ENCODE peak calls at places on chromosomes 4 and X, in seven cellular contexts. One of them, this sample, is unnamed.

GRCh38 chr4:151173751-151174325 is 74.4 kb downstream of the RPS3A start:
- DNase-seq in GM12865: no peak
- DNase-seq in AG09309: no peak
- DNase-seq in dorsolateral prefrontal cortex: no peak
- DNase-seq in neuronal stem cell: no peak
- DNase-seq in transverse colon: peak
- DNase-seq in neural progenitor cell: no peak
- DNase-seq in this sample: peak

GRCh38 chr4:184427687-184428086 is 46.7 kb downstream of the IRF2 start:
- DNase-seq in neuronal stem cell: no peak
- DNase-seq in dorsolateral prefrontal cortex: no peak
- DNase-seq in AG09309: no peak
- DNase-seq in GM12865: no peak
- DNase-seq in neural progenitor cell: no peak
- DNase-seq in transverse colon: no peak
- DNase-seq in this sample: no peak

GRCh38 chr4:119615068-119615744 is 13.4 kb downstream of the PDE5A start:
- DNase-seq in neuronal stem cell: no peak
- DNase-seq in dorsolateral prefrontal cortex: no peak
- DNase-seq in neural progenitor cell: no peak
- DNase-seq in AG09309: no peak
- DNase-seq in transverse colon: no peak
- DNase-seq in GM12865: no peak
- DNase-seq in this sample: no peak

GRCh38 chrX:18674788-18675735 is 3.2 kb upstream of the RS1 start:
- DNase-seq in dorsolateral prefrontal cortex: peak
- DNase-seq in transverse colon: peak
- DNase-seq in neuronal stem cell: peak
- DNase-seq in GM12865: peak
- DNase-seq in neural progenitor cell: peak
- DNase-seq in AG09309: peak
- DNase-seq in this sample: peak

GRCh38 chrX:147911192-147912022 is at the start of gene FMR1:
- DNase-seq in dorsolateral prefrontal cortex: peak
- DNase-seq in neuronal stem cell: peak
- DNase-seq in GM12865: peak
- DNase-seq in AG09309: peak
- DNase-seq in neural progenitor cell: peak
- DNase-seq in transverse colon: peak
- DNase-seq in this sample: peak

GRCh38 chr4:166324321-166324720 is 451.3 kb downstream of the TLL1 start:
- DNase-seq in neuronal stem cell: peak
- DNase-seq in transverse colon: peak
- DNase-seq in dorsolateral prefrontal cortex: no peak
- DNase-seq in neural progenitor cell: peak
- DNase-seq in GM12865: peak
- DNase-seq in AG09309: no peak
- DNase-seq in this sample: no peak

GRCh38 chr4:151142758-151143157 is 43.3 kb downstream of the RPS3A start:
- DNase-seq in neuronal stem cell: no peak
- DNase-seq in GM12865: no peak
- DNase-seq in dorsolateral prefrontal cortex: no peak
- DNase-seq in AG09309: no peak
- DNase-seq in neural progenitor cell: no peak
- DNase-seq in transverse colon: no peak
- DNase-seq in this sample: no peak

GRCh38 chr4:22299678-22300077 is 216.2 kb downstream of the ADGRA3 start:
- DNase-seq in neuronal stem cell: no peak
- DNase-seq in GM12865: no peak
- DNase-seq in dorsolateral prefrontal cortex: no peak
- DNase-seq in transverse colon: no peak
- DNase-seq in AG09309: no peak
- DNase-seq in neural progenitor cell: no peak
- DNase-seq in this sample: no peak

GRCh38 chr4:124334119-124334518 is 378.4 kb downstream of the ANKRD50 start:
- DNase-seq in AG09309: peak
- DNase-seq in GM12865: peak
- DNase-seq in neuronal stem cell: peak
- DNase-seq in neural progenitor cell: peak
- DNase-seq in transverse colon: no peak
- DNase-seq in dorsolateral prefrontal cortex: no peak
- DNase-seq in this sample: peak

GRCh38 chrX:38170556-38170955 is 50.1 kb downstream of the SRPX start:
- DNase-seq in dorsolateral prefrontal cortex: no peak
- DNase-seq in neural progenitor cell: no peak
- DNase-seq in transverse colon: no peak
- DNase-seq in GM12865: no peak
- DNase-seq in neuronal stem cell: no peak
- DNase-seq in AG09309: no peak
- DNase-seq in this sample: no peak

GRCh38 chrX:23911436-23911835 is 3.6 kb downstream of the CXorf58 start:
- DNase-seq in dorsolateral prefrontal cortex: no peak
- DNase-seq in neuronal stem cell: no peak
- DNase-seq in AG09309: no peak
- DNase-seq in GM12865: no peak
- DNase-seq in transverse colon: no peak
- DNase-seq in neural progenitor cell: no peak
- DNase-seq in this sample: no peak

GRCh38 chr4:106414366-106414765 is 45.8 kb upstream of the GIMD1 start:
- DNase-seq in neural progenitor cell: no peak
- DNase-seq in transverse colon: no peak
- DNase-seq in AG09309: no peak
- DNase-seq in neuronal stem cell: no peak
- DNase-seq in GM12865: no peak
- DNase-seq in dorsolateral prefrontal cortex: no peak
- DNase-seq in this sample: no peak

GRCh38 chr4:55615008-55615407 is 21.1 kb downstream of the NMU start:
- DNase-seq in neural progenitor cell: no peak
- DNase-seq in GM12865: no peak
- DNase-seq in neuronal stem cell: no peak
- DNase-seq in dorsolateral prefrontal cortex: no peak
- DNase-seq in transverse colon: no peak
- DNase-seq in AG09309: no peak
- DNase-seq in this sample: no peak

GRCh38 chr4:153683763-153684181 is 308 bp upstream of the TLR2 start:
- DNase-seq in neural progenitor cell: no peak
- DNase-seq in neuronal stem cell: no peak
- DNase-seq in GM12865: no peak
- DNase-seq in AG09309: no peak
- DNase-seq in dorsolateral prefrontal cortex: no peak
- DNase-seq in transverse colon: no peak
- DNase-seq in this sample: no peak

GRCh38 chrX:153565996-153566580 is 32.9 kb downstream of the CCNQ start:
- DNase-seq in AG09309: no peak
- DNase-seq in GM12865: no peak
- DNase-seq in transverse colon: no peak
- DNase-seq in neuronal stem cell: no peak
- DNase-seq in neural progenitor cell: peak
- DNase-seq in dorsolateral prefrontal cortex: no peak
- DNase-seq in this sample: no peak

GRCh38 chr4:170080496-170080895 is 9.3 kb downstream of the AADAT start:
- DNase-seq in dorsolateral prefrontal cortex: no peak
- DNase-seq in neuronal stem cell: no peak
- DNase-seq in AG09309: no peak
- DNase-seq in transverse colon: no peak
- DNase-seq in GM12865: no peak
- DNase-seq in neural progenitor cell: no peak
- DNase-seq in this sample: no peak

GRCh38 chrX:139203681-139204575 is 326.6 kb upstream of the F9 start:
- DNase-seq in transverse colon: no peak
- DNase-seq in GM12865: peak
- DNase-seq in AG09309: no peak
- DNase-seq in neural progenitor cell: peak
- DNase-seq in neuronal stem cell: no peak
- DNase-seq in dorsolateral prefrontal cortex: no peak
- DNase-seq in this sample: no peak

GRCh38 chr4:141912831-141913230 is 276.4 kb downstream of the IL15 start:
- DNase-seq in neural progenitor cell: no peak
- DNase-seq in transverse colon: peak
- DNase-seq in GM12865: peak
- DNase-seq in AG09309: no peak
- DNase-seq in neuronal stem cell: no peak
- DNase-seq in dorsolateral prefrontal cortex: no peak
- DNase-seq in this sample: no peak

GRCh38 chrX:34942496-34942895 is at the start of gene FAM47B:
- DNase-seq in dorsolateral prefrontal cortex: no peak
- DNase-seq in GM12865: no peak
- DNase-seq in transverse colon: no peak
- DNase-seq in neuronal stem cell: no peak
- DNase-seq in neural progenitor cell: no peak
- DNase-seq in AG09309: no peak
- DNase-seq in this sample: no peak

GRCh38 chrX:84047339-84047738 is 140.7 kb downstream of the RPS6KA6 start:
- DNase-seq in dorsolateral prefrontal cortex: no peak
- DNase-seq in AG09309: no peak
- DNase-seq in neural progenitor cell: no peak
- DNase-seq in transverse colon: no peak
- DNase-seq in neuronal stem cell: no peak
- DNase-seq in GM12865: no peak
- DNase-seq in this sample: no peak

GRCh38 chr4:12588572-12588971 is 895.6 kb downstream of the RAB28 start:
- DNase-seq in dorsolateral prefrontal cortex: no peak
- DNase-seq in AG09309: no peak
- DNase-seq in neural progenitor cell: no peak
- DNase-seq in neuronal stem cell: no peak
- DNase-seq in transverse colon: no peak
- DNase-seq in GM12865: no peak
- DNase-seq in this sample: peak

DNA sequence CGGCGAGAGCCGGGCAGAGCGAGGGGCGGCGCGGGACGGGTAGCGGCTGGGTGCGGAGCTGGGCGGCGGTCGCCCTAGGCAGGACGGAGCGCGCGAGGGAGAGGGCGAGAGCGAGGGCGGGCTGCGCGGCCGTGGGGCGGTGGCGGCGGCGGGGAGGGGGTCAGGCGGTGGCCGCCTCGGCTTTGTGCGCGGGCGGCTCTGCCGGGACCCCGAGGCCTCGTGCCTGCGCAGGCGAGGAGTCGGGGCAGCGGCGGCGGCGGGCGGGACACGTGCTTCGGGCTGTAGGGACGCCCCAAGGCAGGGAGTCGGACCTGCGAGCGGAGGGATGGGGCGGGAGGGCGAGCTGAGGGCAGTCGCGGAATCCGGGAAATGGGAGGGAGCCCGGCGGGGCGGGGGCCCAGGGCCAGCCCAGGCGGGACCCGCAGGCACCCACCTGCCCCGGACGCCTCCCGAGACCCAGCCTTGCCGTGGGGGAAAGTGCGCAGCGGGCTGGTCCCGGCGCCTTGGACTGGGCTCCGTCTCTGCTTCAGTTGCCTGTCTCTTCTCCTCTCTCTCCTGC is 465 bp downstream of the BMPR1B start:
- DNase-seq in AG09309: no peak
- DNase-seq in neuronal stem cell: peak
- DNase-seq in transverse colon: peak
- DNase-seq in dorsolateral prefrontal cortex: no peak
- DNase-seq in GM12865: no peak
- DNase-seq in neural progenitor cell: peak
- DNase-seq in this sample: no peak
- H3K4me3 ChIP-seq in AG09309: peak
- H3K4me3 ChIP-seq in neuronal stem cell: peak
- H3K4me3 ChIP-seq in transverse colon: peak
- H3K4me3 ChIP-seq in dorsolateral prefrontal cortex: peak
- H3K4me3 ChIP-seq in GM12865: no peak
- H3K4me3 ChIP-seq in neural progenitor cell: peak
- H3K4me3 ChIP-seq in this sample: peak

DNA sequence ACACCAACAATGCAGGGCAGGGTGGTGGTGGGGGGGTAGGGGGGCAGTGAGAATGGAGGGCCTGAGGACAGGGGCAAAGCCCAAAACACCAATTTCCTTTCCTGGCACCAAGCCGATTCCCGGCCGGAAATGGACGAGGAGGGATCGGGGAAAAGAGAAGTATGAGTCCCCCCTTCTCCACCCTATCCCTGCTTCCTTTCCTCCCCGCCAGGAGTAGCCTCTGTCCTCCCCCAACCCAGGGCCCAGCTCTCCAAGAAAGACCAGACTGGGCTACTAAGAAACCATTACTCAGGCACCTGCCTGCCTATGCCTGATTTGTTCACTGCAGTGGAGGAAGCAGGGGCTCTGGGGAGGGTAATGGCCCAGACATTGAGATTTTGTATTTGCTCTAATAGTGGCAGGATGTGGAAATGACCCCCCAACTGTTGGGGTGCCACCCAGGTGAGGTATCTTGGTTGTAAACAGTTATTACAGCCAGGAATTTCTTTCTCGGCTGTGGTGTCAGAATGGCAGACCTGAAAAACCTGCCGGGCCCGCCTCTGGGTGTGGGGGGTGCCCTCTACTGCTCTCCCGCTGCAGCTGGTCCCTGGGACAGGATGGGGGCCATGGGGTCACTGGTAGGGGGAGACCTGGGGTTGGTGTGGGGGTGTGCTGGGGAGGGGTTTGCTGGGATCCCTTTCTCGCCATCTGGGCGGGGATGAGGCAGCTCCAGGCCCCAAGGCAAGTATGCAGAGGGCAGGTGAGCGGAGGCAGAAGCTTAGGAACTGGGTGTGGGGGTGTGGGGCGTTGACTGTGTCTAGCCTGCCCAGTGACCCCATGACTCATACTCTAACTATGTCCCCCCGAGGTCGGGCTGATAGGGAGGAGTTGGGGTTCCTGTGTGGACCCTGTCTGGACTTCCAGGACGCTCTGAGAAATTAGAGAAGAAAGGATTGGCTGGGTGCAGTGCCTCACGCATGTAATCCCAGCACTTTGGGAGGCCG is 701 bp downstream of the CCDC120 start:
- DNase-seq in AG09309: no peak
- DNase-seq in GM12865: no peak
- DNase-seq in dorsolateral prefrontal cortex: no peak
- DNase-seq in neural progenitor cell: no peak
- DNase-seq in neuronal stem cell: no peak
- DNase-seq in transverse colon: peak
- DNase-seq in this sample: no peak
- H3K4me3 ChIP-seq in AG09309: no peak
- H3K4me3 ChIP-seq in GM12865: no peak
- H3K4me3 ChIP-seq in dorsolateral prefrontal cortex: no peak
- H3K4me3 ChIP-seq in neural progenitor cell: no peak
- H3K4me3 ChIP-seq in neuronal stem cell: no peak
- H3K4me3 ChIP-seq in transverse colon: no peak
- H3K4me3 ChIP-seq in this sample: no peak

GRCh38 chr4:140037353-140038030 is 116.5 kb downstream of the MAML3 start:
- DNase-seq in neuronal stem cell: no peak
- DNase-seq in dorsolateral prefrontal cortex: no peak
- DNase-seq in AG09309: peak
- DNase-seq in neural progenitor cell: peak
- DNase-seq in transverse colon: no peak
- DNase-seq in GM12865: no peak
- DNase-seq in this sample: peak

GRCh38 chr4:140042634-140043033 is 111.3 kb downstream of the MAML3 start:
- DNase-seq in GM12865: no peak
- DNase-seq in dorsolateral prefrontal cortex: no peak
- DNase-seq in transverse colon: no peak
- DNase-seq in neuronal stem cell: no peak
- DNase-seq in neural progenitor cell: no peak
- DNase-seq in AG09309: no peak
- DNase-seq in this sample: no peak

GRCh38 chr4:140038031-140038533 is 115.9 kb downstream of the MAML3 start:
- DNase-seq in transverse colon: no peak
- DNase-seq in neuronal stem cell: no peak
- DNase-seq in neural progenitor cell: no peak
- DNase-seq in dorsolateral prefrontal cortex: no peak
- DNase-seq in GM12865: no peak
- DNase-seq in AG09309: no peak
- DNase-seq in this sample: no peak
- H3K4me3 ChIP-seq in transverse colon: no peak
- H3K4me3 ChIP-seq in neuronal stem cell: no peak
- H3K4me3 ChIP-seq in neural progenitor cell: no peak
- H3K4me3 ChIP-seq in dorsolateral prefrontal cortex: no peak
- H3K4me3 ChIP-seq in GM12865: no peak
- H3K4me3 ChIP-seq in AG09309: no peak
- H3K4me3 ChIP-seq in this sample: no peak

GRCh38 chrX:119272882-119273806 is 37.1 kb downstream of the PGRMC1 start:
- DNase-seq in GM12865: peak
- DNase-seq in neural progenitor cell: peak
- DNase-seq in transverse colon: peak
- DNase-seq in dorsolateral prefrontal cortex: no peak
- DNase-seq in AG09309: no peak
- DNase-seq in neuronal stem cell: peak
- DNase-seq in this sample: no peak
- H3K4me3 ChIP-seq in GM12865: no peak
- H3K4me3 ChIP-seq in neural progenitor cell: no peak
- H3K4me3 ChIP-seq in transverse colon: no peak
- H3K4me3 ChIP-seq in dorsolateral prefrontal cortex: no peak
- H3K4me3 ChIP-seq in AG09309: no peak
- H3K4me3 ChIP-seq in neuronal stem cell: peak
- H3K4me3 ChIP-seq in this sample: peak

This sample was measured in skeletal muscle cell.